ENCODE peak calls at places on chromosomes 2 and 18, in eight cellular contexts. One of them, this sample, is unnamed.

GRCh38 chr2:150474326-150475074 is 13.0 kb downstream of the RND3 start:
- DNase-seq in lower leg skin: no peak
- DNase-seq in neural progenitor cell: no peak
- DNase-seq in NCI-H1436: no peak
- DNase-seq in BJ: no peak
- DNase-seq in iPS-NIHi11: no peak
- DNase-seq in CD8-positive, alpha-beta memory T cell: no peak
- DNase-seq in NCI-H2081: no peak
- DNase-seq in this sample: no peak

GRCh38 chr2:233035426-233036161 is 3.1 kb downstream of the NEU2 start:
- DNase-seq in lower leg skin: no peak
- DNase-seq in neural progenitor cell: no peak
- DNase-seq in NCI-H1436: no peak
- DNase-seq in BJ: no peak
- DNase-seq in iPS-NIHi11: no peak
- DNase-seq in CD8-positive, alpha-beta memory T cell: no peak
- DNase-seq in NCI-H2081: no peak
- DNase-seq in this sample: no peak

GRCh38 chr2:29810956-29811355 is 110.4 kb downstream of the ALK start:
- DNase-seq in lower leg skin: no peak
- DNase-seq in neural progenitor cell: no peak
- DNase-seq in NCI-H1436: no peak
- DNase-seq in BJ: no peak
- DNase-seq in iPS-NIHi11: no peak
- DNase-seq in CD8-positive, alpha-beta memory T cell: no peak
- DNase-seq in NCI-H2081: no peak
- DNase-seq in this sample: no peak

GRCh38 chr2:10930731-10931516 is 19.2 kb downstream of the KCNF1 start:
- DNase-seq in lower leg skin: no peak
- DNase-seq in neural progenitor cell: no peak
- DNase-seq in NCI-H1436: no peak
- DNase-seq in BJ: no peak
- DNase-seq in iPS-NIHi11: no peak
- DNase-seq in CD8-positive, alpha-beta memory T cell: no peak
- DNase-seq in NCI-H2081: no peak
- DNase-seq in this sample: no peak

GRCh38 chr18:31563778-31564177 is 27.9 kb upstream of the TTR start:
- DNase-seq in lower leg skin: no peak
- DNase-seq in neural progenitor cell: no peak
- DNase-seq in NCI-H1436: no peak
- DNase-seq in BJ: no peak
- DNase-seq in iPS-NIHi11: no peak
- DNase-seq in CD8-positive, alpha-beta memory T cell: no peak
- DNase-seq in NCI-H2081: no peak
- DNase-seq in this sample: no peak

GRCh38 chr2:237199577-237199976 is 113.9 kb downstream of the COPS8 start:
- DNase-seq in lower leg skin: peak; percentile 78
- DNase-seq in neural progenitor cell: no peak
- DNase-seq in NCI-H1436: no peak
- DNase-seq in BJ: no peak
- DNase-seq in iPS-NIHi11: no peak
- DNase-seq in CD8-positive, alpha-beta memory T cell: no peak
- DNase-seq in NCI-H2081: no peak
- DNase-seq in this sample: no peak

GRCh38 chr18:42860011-42860410 is 255.5 kb downstream of the RIT2 start:
- DNase-seq in lower leg skin: no peak
- DNase-seq in neural progenitor cell: no peak
- DNase-seq in NCI-H1436: no peak
- DNase-seq in BJ: no peak
- DNase-seq in iPS-NIHi11: no peak
- DNase-seq in CD8-positive, alpha-beta memory T cell: no peak
- DNase-seq in NCI-H2081: no peak
- DNase-seq in this sample: no peak

GRCh38 chr2:56464613-56465012 is 280.8 kb downstream of the CCDC85A start:
- DNase-seq in lower leg skin: no peak
- DNase-seq in neural progenitor cell: no peak
- DNase-seq in NCI-H1436: no peak
- DNase-seq in BJ: no peak
- DNase-seq in iPS-NIHi11: no peak
- DNase-seq in CD8-positive, alpha-beta memory T cell: no peak
- DNase-seq in NCI-H2081: no peak
- DNase-seq in this sample: no peak

GRCh38 chr2:18719978-18720775 is 130.8 kb upstream of the NT5C1B start:
- DNase-seq in lower leg skin: no peak
- DNase-seq in neural progenitor cell: no peak
- DNase-seq in NCI-H1436: no peak
- DNase-seq in BJ: peak; percentile 18
- DNase-seq in iPS-NIHi11: no peak
- DNase-seq in CD8-positive, alpha-beta memory T cell: no peak
- DNase-seq in NCI-H2081: no peak
- DNase-seq in this sample: no peak

GRCh38 chr2:134408791-134409190 is 154.9 kb downstream of the MGAT5 start:
- DNase-seq in lower leg skin: no peak
- DNase-seq in neural progenitor cell: no peak
- DNase-seq in NCI-H1436: no peak
- DNase-seq in BJ: no peak
- DNase-seq in iPS-NIHi11: no peak
- DNase-seq in CD8-positive, alpha-beta memory T cell: no peak
- DNase-seq in NCI-H2081: no peak
- DNase-seq in this sample: no peak

GRCh38 chr2:237615631-237616249 is 11.6 kb upstream of the LRRFIP1 start:
- DNase-seq in lower leg skin: no peak
- DNase-seq in neural progenitor cell: no peak
- DNase-seq in NCI-H1436: no peak
- DNase-seq in BJ: no peak
- DNase-seq in iPS-NIHi11: no peak
- DNase-seq in CD8-positive, alpha-beta memory T cell: no peak
- DNase-seq in NCI-H2081: no peak
- DNase-seq in this sample: no peak

GRCh38 chr18:12907258-12907925 is 23.4 kb upstream of the PTPN2 start:
- DNase-seq in lower leg skin: no peak
- DNase-seq in neural progenitor cell: peak; percentile 42
- DNase-seq in NCI-H1436: no peak
- DNase-seq in BJ: no peak
- DNase-seq in iPS-NIHi11: no peak
- DNase-seq in CD8-positive, alpha-beta memory T cell: no peak
- DNase-seq in NCI-H2081: no peak
- DNase-seq in this sample: no peak

GRCh38 chr2:238124488-238125126 is 13.9 kb upstream of the KLHL30 start:
- DNase-seq in lower leg skin: no peak
- DNase-seq in neural progenitor cell: no peak
- DNase-seq in NCI-H1436: no peak
- DNase-seq in BJ: no peak
- DNase-seq in iPS-NIHi11: no peak
- DNase-seq in CD8-positive, alpha-beta memory T cell: no peak
- DNase-seq in NCI-H2081: no peak
- DNase-seq in this sample: no peak

GRCh38 chr2:61626827-61627226 is 88.7 kb upstream of the XPO1 start:
- DNase-seq in lower leg skin: peak; percentile 23
- DNase-seq in neural progenitor cell: no peak
- DNase-seq in NCI-H1436: no peak
- DNase-seq in BJ: no peak
- DNase-seq in iPS-NIHi11: no peak
- DNase-seq in CD8-positive, alpha-beta memory T cell: no peak
- DNase-seq in NCI-H2081: no peak
- DNase-seq in this sample: no peak

GRCh38 chr2:140876015-140876414 is 1254.8 kb downstream of the LRP1B start:
- DNase-seq in lower leg skin: no peak
- DNase-seq in neural progenitor cell: no peak
- DNase-seq in NCI-H1436: no peak
- DNase-seq in BJ: no peak
- DNase-seq in iPS-NIHi11: no peak
- DNase-seq in CD8-positive, alpha-beta memory T cell: no peak
- DNase-seq in NCI-H2081: no peak
- DNase-seq in this sample: no peak

GRCh38 chr2:202718614-202719013 is 83.8 kb downstream of the FAM117B start:
- DNase-seq in lower leg skin: no peak
- DNase-seq in neural progenitor cell: no peak
- DNase-seq in NCI-H1436: no peak
- DNase-seq in BJ: no peak
- DNase-seq in iPS-NIHi11: peak; percentile 15
- DNase-seq in CD8-positive, alpha-beta memory T cell: no peak
- DNase-seq in NCI-H2081: no peak
- DNase-seq in this sample: no peak

GRCh38 chr2:28021898-28022297 is 131.4 kb downstream of the BABAM2 start:
- DNase-seq in lower leg skin: no peak
- DNase-seq in neural progenitor cell: no peak
- DNase-seq in NCI-H1436: no peak
- DNase-seq in BJ: no peak
- DNase-seq in iPS-NIHi11: no peak
- DNase-seq in CD8-positive, alpha-beta memory T cell: no peak
- DNase-seq in NCI-H2081: no peak
- DNase-seq in this sample: no peak

GRCh38 chr2:214450118-214450894 is 39.5 kb downstream of the VWC2L start:
- DNase-seq in lower leg skin: no peak
- DNase-seq in neural progenitor cell: no peak
- DNase-seq in NCI-H1436: no peak
- DNase-seq in BJ: no peak
- DNase-seq in iPS-NIHi11: peak; percentile 22
- DNase-seq in CD8-positive, alpha-beta memory T cell: no peak
- DNase-seq in NCI-H2081: no peak
- DNase-seq in this sample: no peak

GRCh38 chr2:157793053-157793612 is 83.0 kb downstream of the ACVR1 start:
- DNase-seq in lower leg skin: no peak
- DNase-seq in neural progenitor cell: no peak
- DNase-seq in NCI-H1436: no peak
- DNase-seq in BJ: no peak
- DNase-seq in iPS-NIHi11: no peak
- DNase-seq in CD8-positive, alpha-beta memory T cell: no peak
- DNase-seq in NCI-H2081: no peak
- DNase-seq in this sample: no peak

GRCh38 chr2:1640301-1641135 is 103.8 kb downstream of the PXDN start:
- DNase-seq in lower leg skin: peak; percentile 45
- DNase-seq in neural progenitor cell: no peak
- DNase-seq in NCI-H1436: no peak
- DNase-seq in BJ: no peak
- DNase-seq in iPS-NIHi11: no peak
- DNase-seq in CD8-positive, alpha-beta memory T cell: no peak
- DNase-seq in NCI-H2081: no peak
- DNase-seq in this sample: no peak

GRCh38 chr2:157952548-157952947 is 76.4 kb upstream of the ACVR1 start:
- DNase-seq in lower leg skin: no peak
- DNase-seq in neural progenitor cell: no peak
- DNase-seq in NCI-H1436: no peak
- DNase-seq in BJ: no peak
- DNase-seq in iPS-NIHi11: no peak
- DNase-seq in CD8-positive, alpha-beta memory T cell: no peak
- DNase-seq in NCI-H2081: no peak
- DNase-seq in this sample: no peak

GRCh38 chr2:9673914-9674481 is 43.2 kb upstream of the YWHAQ start:
- DNase-seq in lower leg skin: no peak
- DNase-seq in neural progenitor cell: no peak
- DNase-seq in NCI-H1436: no peak
- DNase-seq in BJ: no peak
- DNase-seq in iPS-NIHi11: no peak
- DNase-seq in CD8-positive, alpha-beta memory T cell: no peak
- DNase-seq in NCI-H2081: no peak
- DNase-seq in this sample: no peak

GRCh38 chr2:8239402-8240127 is 442.3 kb upstream of the ID2 start:
- DNase-seq in lower leg skin: no peak
- DNase-seq in neural progenitor cell: peak; percentile 54
- DNase-seq in NCI-H1436: no peak
- DNase-seq in BJ: no peak
- DNase-seq in iPS-NIHi11: peak; percentile 51
- DNase-seq in CD8-positive, alpha-beta memory T cell: no peak
- DNase-seq in NCI-H2081: no peak
- DNase-seq in this sample: no peak

GRCh38 chr2:240433973-240434727 is 1.3 kb upstream of the GPC1 start:
- DNase-seq in lower leg skin: peak; percentile 93
- DNase-seq in neural progenitor cell: no peak
- DNase-seq in NCI-H1436: no peak
- DNase-seq in BJ: peak; percentile 86
- DNase-seq in iPS-NIHi11: no peak
- DNase-seq in CD8-positive, alpha-beta memory T cell: no peak
- DNase-seq in NCI-H2081: no peak
- DNase-seq in this sample: no peak

GRCh38 chr2:203804070-203804469 is 63.5 kb upstream of the CTLA4 start:
- DNase-seq in lower leg skin: no peak
- DNase-seq in neural progenitor cell: no peak
- DNase-seq in NCI-H1436: no peak
- DNase-seq in BJ: peak; percentile 89
- DNase-seq in iPS-NIHi11: no peak
- DNase-seq in CD8-positive, alpha-beta memory T cell: peak; percentile 31
- DNase-seq in NCI-H2081: no peak
- DNase-seq in this sample: no peak

GRCh38 chr2:118442949-118443348 is 354.7 kb downstream of the INSIG2 start:
- DNase-seq in lower leg skin: no peak
- DNase-seq in neural progenitor cell: no peak
- DNase-seq in NCI-H1436: no peak
- DNase-seq in BJ: no peak
- DNase-seq in iPS-NIHi11: no peak
- DNase-seq in CD8-positive, alpha-beta memory T cell: no peak
- DNase-seq in NCI-H2081: no peak
- DNase-seq in this sample: no peak

GRCh38 chr18:36454258-36454657 is 156.7 kb downstream of the FHOD3 start:
- DNase-seq in lower leg skin: no peak
- DNase-seq in neural progenitor cell: no peak
- DNase-seq in NCI-H1436: no peak
- DNase-seq in BJ: no peak
- DNase-seq in iPS-NIHi11: no peak
- DNase-seq in CD8-positive, alpha-beta memory T cell: no peak
- DNase-seq in NCI-H2081: no peak
- DNase-seq in this sample: no peak

GRCh38 chr2:44291281-44292248 is 16.3 kb downstream of the SLC3A1 start:
- DNase-seq in lower leg skin: no peak
- DNase-seq in neural progenitor cell: peak; percentile 27
- DNase-seq in NCI-H1436: peak; percentile 5
- DNase-seq in BJ: peak; percentile 39
- DNase-seq in iPS-NIHi11: peak; percentile 50
- DNase-seq in CD8-positive, alpha-beta memory T cell: no peak
- DNase-seq in NCI-H2081: peak; percentile 12
- DNase-seq in this sample: peak; percentile 79

GRCh38 chr2:188076149-188077056 is 215.3 kb upstream of the GULP1 start:
- DNase-seq in lower leg skin: no peak
- DNase-seq in neural progenitor cell: no peak
- DNase-seq in NCI-H1436: no peak
- DNase-seq in BJ: no peak
- DNase-seq in iPS-NIHi11: no peak
- DNase-seq in CD8-positive, alpha-beta memory T cell: no peak
- DNase-seq in NCI-H2081: no peak
- DNase-seq in this sample: no peak

GRCh38 chr18:8525692-8526091 is 83.5 kb upstream of the RAB12 start:
- DNase-seq in lower leg skin: no peak
- DNase-seq in neural progenitor cell: peak; percentile 50
- DNase-seq in NCI-H1436: no peak
- DNase-seq in BJ: no peak
- DNase-seq in iPS-NIHi11: peak; percentile 57
- DNase-seq in CD8-positive, alpha-beta memory T cell: no peak
- DNase-seq in NCI-H2081: no peak
- DNase-seq in this sample: no peak

GRCh38 chr2:200353125-200353524 is 46.6 kb downstream of the SPATS2L start:
- DNase-seq in lower leg skin: no peak
- DNase-seq in neural progenitor cell: no peak
- DNase-seq in NCI-H1436: no peak
- DNase-seq in BJ: no peak
- DNase-seq in iPS-NIHi11: no peak
- DNase-seq in CD8-positive, alpha-beta memory T cell: no peak
- DNase-seq in NCI-H2081: no peak
- DNase-seq in this sample: no peak

GRCh38 chr2:102172749-102173148 is 14.1 kb upstream of the IL1RL2 start:
- DNase-seq in lower leg skin: no peak
- DNase-seq in neural progenitor cell: no peak
- DNase-seq in NCI-H1436: no peak
- DNase-seq in BJ: no peak
- DNase-seq in iPS-NIHi11: no peak
- DNase-seq in CD8-positive, alpha-beta memory T cell: no peak
- DNase-seq in NCI-H2081: no peak
- DNase-seq in this sample: no peak

GRCh38 chr2:209671280-209671679 is 100.4 kb upstream of the UNC80 start:
- DNase-seq in lower leg skin: no peak
- DNase-seq in neural progenitor cell: peak; percentile 26
- DNase-seq in NCI-H1436: peak; percentile 59
- DNase-seq in BJ: no peak
- DNase-seq in iPS-NIHi11: no peak
- DNase-seq in CD8-positive, alpha-beta memory T cell: no peak
- DNase-seq in NCI-H2081: no peak
- DNase-seq in this sample: peak; percentile 42

GRCh38 chr2:191693778-191694177 is 15.8 kb downstream of the NABP1 start:
- DNase-seq in lower leg skin: no peak
- DNase-seq in neural progenitor cell: no peak
- DNase-seq in NCI-H1436: no peak
- DNase-seq in BJ: no peak
- DNase-seq in iPS-NIHi11: no peak
- DNase-seq in CD8-positive, alpha-beta memory T cell: no peak
- DNase-seq in NCI-H2081: no peak
- DNase-seq in this sample: no peak